ENCODE peak calls at places on chromosome 2, in four cellular contexts. K is spleen, V is HCT116, A is Panc1. W is an unnamed sample. For H3K27me3, the result is how much of the 10 kb centered on the place peaks cover.

GRCh38 chr2:70934981-70935380 is 719 bp upstream of the ATP6V1B1 start:
- DNase-seq in A (no peak), K (no peak), V (no peak), W (no peak)

GRCh38 chr2:176699098-176699497 is 429.9 kb downstream of the MTX2 start:
- DNase-seq in K (no peak), A (no peak), V (no peak), W (no peak)

GRCh38 chr2:179790235-179790895 is 71.0 kb downstream of the ZNF385B start:
- DNase-seq in A (no peak), K (no peak), V (no peak), W (no peak)

GRCh38 chr2:179793238-179793637 is 68.2 kb downstream of the ZNF385B start:
- DNase-seq in V (no peak), K (no peak), A (no peak), W (no peak)

GRCh38 chr2:3728104-3729054 is 25.0 kb downstream of the DCDC2C start:
- DNase-seq in K (no peak), V (peak), A (peak), W (no peak)

GRCh38 chr2:5967506-5967905 is 275.3 kb downstream of the SOX11 start:
- DNase-seq in K (no peak), V (no peak), A (no peak), W (no peak)

GRCh38 chr2:157170299-157170698 is 87.2 kb upstream of the GALNT5 start:
- DNase-seq in K (no peak), V (no peak), A (no peak), W (no peak)

GRCh38 chr2:187369471-187369870 is 78.6 kb downstream of the CALCRL start:
- DNase-seq in V (no peak), A (no peak), K (no peak), W (no peak)

GRCh38 chr2:202032841-202033316 is 776 bp upstream of the FZD7 start:
- DNase-seq in A (no peak), K (peak), V (peak), W (peak)

GRCh38 chr2:95024960-95025405 is 525 bp upstream of the MAL start:
- DNase-seq in K (no peak), V (no peak), A (no peak), W (no peak)

GRCh38 chr2:207143474-207144190 is 22.1 kb downstream of the KLF7 start:
- DNase-seq in V (no peak), A (no peak), K (peak), W (no peak)

GRCh38 chr2:30334738-30335426 is 103.5 kb downstream of the LBH start:
- DNase-seq in K (no peak), V (no peak), A (no peak), W (no peak)

GRCh38 chr2:101696272-101697123 is 1.0 kb upstream of the MAP4K4 start:
- DNase-seq in K (no peak), V (no peak), A (no peak), W (peak)

GRCh38 chr2:4903676-4904348 is 788.4 kb upstream of the SOX11 start:
- DNase-seq in V (no peak), A (no peak), K (no peak), W (no peak)

GRCh38 chr2:2782007-2782406 is 450.9 kb upstream of the MYT1L start:
- DNase-seq in A (no peak), V (no peak), K (no peak), W (no peak)

GRCh38 chr2:20578266-20578894 is 72.5 kb downstream of the HS1BP3 start:
- DNase-seq in A (no peak), K (peak), V (no peak), W (no peak)

GRCh38 chr2:20578895-20579825 is 71.7 kb downstream of the HS1BP3 start:
- DNase-seq in K (peak), V (peak), A (no peak), W (peak)

GRCh38 chr2:20575935-20576597 is 74.8 kb downstream of the HS1BP3 start:
- DNase-seq in V (no peak), K (no peak), A (no peak), W (no peak)

GRCh38 chr2:20576598-20577115 is 74.2 kb downstream of the HS1BP3 start:
- DNase-seq in A (no peak), V (no peak), K (no peak), W (no peak)

GRCh38 chr2:20577495-20578235 is 73.2 kb downstream of the HS1BP3 start:
- DNase-seq in V (no peak), K (peak), A (no peak), W (peak)
- TF ChIP-seq POLR2AphosphoS5 in V (no peak), K (no peak), A (no peak), W (no peak)

GRCh38 chr2:203648273-203648672 is 58.2 kb upstream of the CD28 start:
- DNase-seq in K (no peak), V (no peak), A (no peak), W (peak)

GRCh38 chr2:203647579-203647978 is 58.9 kb upstream of the CD28 start:
- DNase-seq in K (no peak), V (no peak), A (no peak), W (no peak)

GRCh38 chr2:203649176-203649814 is 57.1 kb upstream of the CD28 start:
- DNase-seq in V (no peak), A (no peak), K (no peak), W (no peak)

GRCh38 chr2:203646961-203647360 is 59.5 kb upstream of the CD28 start:
- DNase-seq in V (no peak), A (no peak), K (no peak), W (no peak)

DNA sequence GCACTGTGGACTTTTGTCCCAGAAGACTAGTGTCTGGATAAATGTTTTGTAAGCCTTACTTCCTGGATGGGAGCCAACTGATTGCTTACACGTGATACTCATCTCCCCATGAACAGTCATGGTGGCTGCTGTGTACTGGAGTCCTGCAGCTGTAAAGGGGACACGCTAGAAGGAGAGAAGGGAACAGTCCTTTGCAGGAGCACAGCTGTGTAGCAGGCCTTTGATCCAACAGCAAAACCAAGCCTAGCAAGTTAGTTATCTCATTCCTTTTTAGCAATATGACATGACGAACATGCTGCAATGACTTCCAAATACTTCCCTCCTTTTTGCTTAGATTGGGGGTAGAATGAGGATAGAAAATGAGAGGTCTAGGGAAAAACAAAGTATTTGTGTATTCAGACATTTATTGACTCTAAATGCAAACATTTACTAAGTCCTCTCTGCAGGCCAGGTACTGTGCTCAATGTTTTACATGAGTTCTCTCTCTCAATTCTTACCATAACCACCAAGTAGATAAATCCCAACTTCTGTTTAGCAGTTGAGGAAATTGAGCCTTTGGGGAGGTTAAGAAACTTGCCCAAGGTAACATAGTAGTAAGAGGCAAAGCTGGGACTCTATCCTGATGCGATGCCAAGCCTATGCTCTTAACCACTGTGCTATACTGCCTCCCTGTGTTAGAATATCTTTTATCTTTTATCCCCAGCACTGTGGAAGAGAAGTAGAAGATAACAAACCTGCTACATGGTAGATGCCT is 55.4 kb upstream of the CD28 start:
- DNase-seq in V (peak), K (no peak), A (peak), W (peak)
- TF ChIP-seq CTCF in V (peak), K (no peak), A (no peak), W (peak)

GRCh38 chr2:161029321-161029720 is 130.9 kb upstream of the TANK start:
- DNase-seq in V (no peak), K (no peak), A (no peak), W (no peak)

GRCh38 chr2:161030260-161031063 is 129.8 kb upstream of the TANK start:
- DNase-seq in A (no peak), V (no peak), K (no peak), W (no peak)

GRCh38 chr2:161031516-161031915 is 128.7 kb upstream of the TANK start:
- DNase-seq in A (no peak), K (no peak), V (no peak), W (no peak)

GRCh38 chr2:161032635-161033034 is 127.6 kb upstream of the TANK start:
- DNase-seq in V (no peak), A (no peak), K (no peak), W (no peak)

DNA sequence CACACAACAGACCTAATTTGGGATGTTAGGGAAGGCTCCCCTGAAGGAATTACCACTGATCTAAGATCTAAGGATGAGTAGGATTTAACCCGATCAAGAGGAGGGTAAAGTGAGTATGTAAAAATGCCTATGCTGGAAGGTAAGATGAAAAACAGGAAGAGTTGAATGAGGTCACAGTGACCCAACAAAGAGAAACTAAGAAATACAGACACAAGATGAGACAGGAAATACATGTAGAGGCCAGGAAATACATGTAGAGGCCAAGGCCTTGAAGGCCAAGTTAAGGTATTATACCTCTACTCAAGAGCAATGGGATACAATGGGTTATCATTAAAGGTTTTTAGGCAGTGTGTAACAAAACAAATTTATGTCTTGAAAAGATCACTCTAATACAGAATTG is 131.6 kb upstream of the TANK start:
- DNase-seq in A (no peak), V (no peak), K (no peak), W (no peak)
- H3K27me3 ChIP-seq in A (under half), V (under half), K (under half), W (under half)

GRCh38 chr2:9951272-9951521 is 296 bp upstream of the GRHL1 start:
- DNase-seq in A (no peak), K (no peak), V (no peak), W (no peak)
- TF ChIP-seq POLR2AphosphoS5 in A (no peak), K (no peak), V (no peak), W (no peak)

GRCh38 chr2:66030553-66030952 is 404.4 kb upstream of the MEIS1 start:
- DNase-seq in K (no peak), A (no peak), V (peak), W (no peak)
- TF ChIP-seq CTCF in K (no peak), A (no peak), V (peak), W (no peak)

GRCh38 chr2:215436705-215437570 is 1.1 kb upstream of the FN1 start:
- DNase-seq in A (no peak), V (no peak), K (no peak), W (peak)
- H3K27me3 ChIP-seq in A (under half), V (under half), K (under half), W (under half)

DNA sequence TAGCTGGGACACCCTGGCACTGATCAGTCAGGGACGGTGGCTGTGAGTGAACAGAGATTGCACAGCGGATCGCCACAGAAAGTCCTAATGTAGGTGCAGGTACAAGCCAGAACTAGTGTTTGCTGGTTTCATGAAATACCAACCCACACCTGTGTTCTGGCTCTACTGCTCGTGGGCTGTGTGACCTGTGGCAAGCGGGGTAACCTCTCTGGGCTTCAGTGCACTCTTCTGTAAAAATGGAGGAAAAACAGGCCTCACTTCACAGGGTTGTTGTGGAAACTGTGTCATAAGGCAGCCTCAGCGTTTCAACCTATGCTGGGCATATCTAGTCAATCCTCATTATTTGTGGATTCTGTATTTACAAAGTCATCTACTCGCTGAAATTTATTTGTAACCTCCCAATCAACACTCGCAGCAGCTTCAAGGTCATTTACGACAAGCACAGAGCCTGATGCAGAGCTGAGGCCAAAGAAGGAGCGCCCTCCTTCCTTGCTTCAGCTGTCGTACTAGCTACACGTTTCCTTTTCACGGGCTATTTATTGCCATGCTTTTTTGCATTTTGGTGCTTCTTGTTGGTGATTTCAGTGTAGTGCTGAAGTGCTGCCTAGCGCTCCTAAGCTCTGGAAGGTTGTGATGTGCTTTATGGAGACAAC is 30.0 kb downstream of the GPR45 start:
- DNase-seq in V (no peak), A (no peak), K (no peak), W (no peak)
- TF ChIP-seq POLR2AphosphoS5 in V (no peak), A (no peak), K (no peak), W (no peak)

W was measured in prostate gland.